ENCODE peak calls at places on chromosomes 7 and 10, in five cellular contexts. O, A, V, I and H are unnamed samples.
A peak's percentile ranks its signal among the peaks of the same experiment; 100 is the strongest.

GRCh38 chr7:64884085-64884912 is 18.8 kb upstream of the ZNF273 start:
- DNase-seq in V (no peak), O (no peak), I (no peak), A (no peak), H (no peak)

GRCh38 chr10:88162852-88163251 is 299.4 kb downstream of the PTEN start:
- DNase-seq in A (no peak), V (no peak), I (no peak), O (no peak), H (no peak)

GRCh38 chr7:35839860-35840854 is 39.3 kb downstream of the SEPTIN7 start:
- DNase-seq in I (peak; percentile 18), A (no peak), V (no peak), O (no peak), H (peak; percentile 44)

GRCh38 chr10:11145498-11145855 is 127.8 kb downstream of the CELF2 start:
- DNase-seq in A (no peak), I (no peak), V (no peak), O (peak; percentile 39), H (no peak)

GRCh38 chr7:73909051-73909941 is 48.3 kb downstream of the TMEM270 start:
- DNase-seq in V (peak; percentile 49), O (peak; percentile 22), I (no peak), A (no peak), H (no peak)

GRCh38 chr7:17680943-17681351 is 259.3 kb downstream of the SNX13 start:
- DNase-seq in A (no peak), V (no peak), O (no peak), I (no peak), H (peak; percentile 47)

GRCh38 chr7:74269757-74270277 is 15.6 kb upstream of the RFC2 start:
- DNase-seq in V (no peak), A (peak; percentile 56), O (peak; percentile 65), I (no peak), H (peak; percentile 62)

GRCh38 chr10:122379041-122379440 is 4.5 kb downstream of the PLEKHA1 start:
- DNase-seq in V (no peak), A (no peak), I (no peak), O (no peak), H (no peak)

GRCh38 chr7:51126813-51127617 is 189.6 kb downstream of the COBL start:
- DNase-seq in I (no peak), A (no peak), V (no peak), O (no peak), H (no peak)

GRCh38 chr10:123666318-123667291 is at the start of gene GPR26:
- DNase-seq in O (no peak), A (no peak), I (no peak), V (no peak), H (no peak)

GRCh38 chr10:8369666-8370065 is 315.2 kb downstream of the GATA3 start:
- DNase-seq in A (no peak), I (no peak), V (no peak), O (no peak), H (peak; percentile 70)

GRCh38 chr7:3302681-3303320 is 1.7 kb downstream of the SDK1 start:
- DNase-seq in I (no peak), A (no peak), V (no peak), O (no peak), H (no peak)

GRCh38 chr10:133164816-133165555 is 5.0 kb downstream of the KNDC1 start:
- DNase-seq in A (no peak), O (no peak), V (no peak), I (no peak), H (no peak)

GRCh38 chr7:118183254-118183585 is 744 bp upstream of the LSM8 start:
- DNase-seq in O (no peak), I (no peak), A (no peak), V (no peak), H (no peak)

GRCh38 chr7:106603300-106603699 is 57.7 kb downstream of the CCDC71L start:
- DNase-seq in V (no peak), I (no peak), O (no peak), A (no peak), H (no peak)

GRCh38 chr7:75691793-75692543 is 46.8 kb downstream of the HIP1 start:
- DNase-seq in I (no peak), A (no peak), V (no peak), O (no peak), H (no peak)

GRCh38 chr10:101215397-101216206 is 13.7 kb downstream of the LBX1 start:
- DNase-seq in A (no peak), I (no peak), V (no peak), O (no peak), H (no peak)

GRCh38 chr7:28419717-28420116 is 7.4 kb downstream of the CREB5 start:
- DNase-seq in V (no peak), A (peak; percentile 61), I (peak; percentile 84), O (no peak), H (no peak)

GRCh38 chr10:132419631-132420468 is 22.9 kb downstream of the PWWP2B start:
- DNase-seq in V (no peak), I (no peak), A (no peak), O (peak; percentile 66), H (no peak)

GRCh38 chr10:86868353-86868752 is 89.1 kb downstream of the MMRN2 start:
- DNase-seq in O (no peak), V (no peak), A (peak; percentile 40), I (no peak), H (peak; percentile 94)
- H3K27ac ChIP-seq in O (no peak overlapping the region), V (no peak overlapping the region), A (no peak overlapping the region), I (peak overlapping the region; percentile 43), H (peak overlapping the region; percentile 74)

GRCh38 chr7:100540073-100540723 is 1.2 kb downstream of the AGFG2 start:
- DNase-seq in A (no peak), I (no peak), V (no peak), O (peak; percentile 76), H (no peak)
- H3K27ac ChIP-seq in A (no peak overlapping the region), I (no peak overlapping the region), V (no peak overlapping the region), O (peak overlapping the region; percentile 93), H (no peak overlapping the region)

DNA sequence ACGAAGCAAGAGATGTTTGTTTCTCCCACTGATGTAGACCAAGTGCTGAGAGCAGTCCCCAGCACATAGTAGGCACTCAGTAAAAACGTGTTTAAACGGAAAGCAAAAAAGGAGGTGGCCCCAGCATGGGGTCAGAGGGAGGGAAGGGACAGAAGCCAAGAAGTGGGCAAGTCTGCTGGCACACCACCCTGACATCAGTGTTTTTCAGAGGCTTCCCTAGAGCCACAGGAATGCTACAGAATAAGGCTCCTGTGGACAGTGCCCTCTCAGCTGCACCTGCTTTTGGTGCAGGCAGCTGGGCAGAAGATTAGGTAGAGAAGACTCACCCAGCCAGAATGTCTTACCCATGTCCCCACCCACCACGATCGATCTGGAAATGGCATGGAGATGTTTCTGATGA is 8.3 kb upstream of the ANKRD1 start:
- DNase-seq in O (no peak), I (no peak), A (no peak), V (no peak), H (no peak)
- H3K27ac ChIP-seq in O (no peak overlapping the region), I (no peak overlapping the region), A (no peak overlapping the region), V (peak overlapping the region; percentile 81), H (peak overlapping the region; percentile 95)

GRCh38 chr10:35459449-35459847 is 123.1 kb downstream of the CCNY start:
- DNase-seq in A (no peak), V (no peak), O (no peak), I (no peak), H (no peak)
- H3K27ac ChIP-seq in A (no peak overlapping the region), V (no peak overlapping the region), O (no peak overlapping the region), I (no peak overlapping the region), H (no peak overlapping the region)

DNA sequence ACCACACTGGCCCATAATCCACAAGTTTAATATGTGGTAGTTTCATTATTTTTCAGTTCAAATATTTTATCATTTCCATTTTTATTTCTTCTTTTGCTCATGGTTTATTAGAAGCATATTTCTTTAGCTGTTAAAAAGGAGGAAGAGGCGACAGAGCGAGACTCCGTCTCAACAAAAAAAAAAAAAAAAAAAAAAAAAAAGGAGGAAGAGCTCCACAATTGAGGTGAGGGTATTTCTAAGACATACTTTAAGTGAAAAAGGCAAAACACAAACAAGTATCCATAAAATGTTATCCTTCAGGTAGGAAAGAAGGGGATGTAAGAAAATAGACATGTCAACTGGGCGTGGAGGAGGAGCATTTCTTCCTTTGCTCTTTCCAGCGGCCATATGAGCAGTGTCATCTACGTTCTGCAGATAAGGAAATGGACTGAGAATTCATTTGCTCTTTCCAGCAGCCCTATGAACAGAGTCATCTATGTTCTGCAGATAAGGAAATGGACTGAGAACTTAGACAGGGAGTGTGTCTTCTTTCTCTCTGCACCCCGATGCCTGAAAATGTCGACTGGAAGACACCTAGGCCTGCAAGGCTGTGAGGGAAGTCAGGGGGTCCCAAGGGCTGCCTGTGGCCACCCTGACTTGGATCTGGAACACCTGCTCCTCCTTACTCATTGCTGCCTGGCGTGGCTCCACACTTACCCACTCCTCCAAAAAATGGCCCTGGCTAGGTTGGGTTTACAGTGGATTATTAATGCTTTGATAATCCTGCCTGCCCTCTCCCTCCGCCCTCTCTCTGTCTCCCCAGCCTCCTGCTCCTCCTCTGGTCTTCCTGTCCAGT is 18.9 kb upstream of the RAMP3 start:
- DNase-seq in O (no peak), V (no peak), A (no peak), I (no peak), H (no peak)
- H3K27ac ChIP-seq in O (no peak overlapping the region), V (no peak overlapping the region), A (no peak overlapping the region), I (no peak overlapping the region), H (no peak overlapping the region)

GRCh38 chr10:51806079-51806835 is 106.9 kb upstream of the CSTF2T start:
- DNase-seq in I (no peak), A (no peak), O (no peak), V (no peak), H (no peak)

GRCh38 chr10:51804861-51805260 is 105.5 kb upstream of the CSTF2T start:
- DNase-seq in V (no peak), I (peak; percentile 7), A (no peak), O (no peak), H (no peak)

GRCh38 chr10:51800725-51801455 is 101.5 kb upstream of the CSTF2T start:
- DNase-seq in I (no peak), O (no peak), V (no peak), A (no peak), H (no peak)

GRCh38 chr10:51800121-51800520 is 100.7 kb upstream of the CSTF2T start:
- DNase-seq in I (peak; percentile 3), V (no peak), O (no peak), A (no peak), H (no peak)

DNA sequence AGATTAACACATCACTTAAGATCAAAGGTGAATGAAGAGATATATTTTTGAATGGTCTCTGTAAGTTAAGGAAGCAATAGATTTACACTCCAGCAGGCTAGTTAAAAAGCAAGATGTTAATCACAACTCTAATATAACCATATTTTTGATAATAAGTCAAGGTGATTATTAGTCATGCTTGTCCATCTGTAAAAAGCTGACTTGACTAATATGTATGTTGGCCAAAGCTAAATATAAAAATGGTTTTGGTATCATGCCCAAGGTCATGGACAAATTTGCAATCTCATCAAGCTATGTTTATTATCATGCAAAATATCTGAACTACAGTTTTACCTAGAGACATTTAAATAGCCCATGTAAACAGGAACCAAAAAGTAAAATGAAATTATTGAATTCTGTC is 102.6 kb upstream of the CSTF2T start:
- DNase-seq in O (no peak), A (no peak), V (no peak), I (no peak), H (no peak)
- H3K27ac ChIP-seq in O (no peak overlapping the region), A (no peak overlapping the region), V (no peak overlapping the region), I (no peak overlapping the region), H (no peak overlapping the region)

GRCh38 chr10:70052462-70053211 is at the start of gene MACROH2A2:
- DNase-seq in I (no peak), O (peak; percentile 43), A (peak; percentile 65), V (peak; percentile 68), H (peak; percentile 82)
- H3K27ac ChIP-seq in I (peak within 1 kb of the TSS; percentile 35), O (peak within 1 kb of the TSS; percentile 65), A (peak within 1 kb of the TSS; percentile 60), V (peak within 1 kb of the TSS; percentile 54), H (peak within 1 kb of the TSS; percentile 27)